ENCODE peak calls at places on chromosomes 11 and 22, in six cellular contexts. One of them, this sample, is unnamed.

GRCh38 chr11:44622190-44622650 is 56.8 kb downstream of the CD82 start:
- DNase-seq in cardiac fibroblast: no peak
- DNase-seq in skeletal muscle cell: no peak
- DNase-seq in foreskin fibroblast: no peak
- DNase-seq in neuronal stem cell: no peak
- DNase-seq in suprapubic skin: peak; percentile 40
- DNase-seq in this sample: no peak

GRCh38 chr11:132632641-132633124 is 899.6 kb downstream of the OPCML start:
- DNase-seq in cardiac fibroblast: peak; percentile 99
- DNase-seq in foreskin fibroblast: peak; percentile 98
- DNase-seq in suprapubic skin: no peak
- DNase-seq in skeletal muscle cell: peak; percentile 93
- DNase-seq in neuronal stem cell: no peak
- DNase-seq in this sample: peak; percentile 76

GRCh38 chr11:50164050-50164449 is 131.4 kb downstream of the OR4C45 start:
- DNase-seq in suprapubic skin: no peak
- DNase-seq in foreskin fibroblast: no peak
- DNase-seq in cardiac fibroblast: no peak
- DNase-seq in skeletal muscle cell: no peak
- DNase-seq in neuronal stem cell: no peak
- DNase-seq in this sample: no peak

GRCh38 chr11:65498977-65499712 is at the start of gene MALAT1:
- DNase-seq in neuronal stem cell: peak; percentile 95
- DNase-seq in skeletal muscle cell: peak; percentile 89
- DNase-seq in cardiac fibroblast: peak; percentile 98
- DNase-seq in suprapubic skin: peak; percentile 96
- DNase-seq in foreskin fibroblast: peak; percentile 95
- DNase-seq in this sample: peak; percentile 77

GRCh38 chr11:26996056-26996455 is 2.1 kb downstream of the FIBIN start:
- DNase-seq in skeletal muscle cell: no peak
- DNase-seq in foreskin fibroblast: no peak
- DNase-seq in cardiac fibroblast: peak; percentile 34
- DNase-seq in suprapubic skin: no peak
- DNase-seq in neuronal stem cell: no peak
- DNase-seq in this sample: no peak

GRCh38 chr11:130219148-130219547 is 59.6 kb downstream of the ST14 start:
- DNase-seq in cardiac fibroblast: no peak
- DNase-seq in skeletal muscle cell: no peak
- DNase-seq in suprapubic skin: no peak
- DNase-seq in neuronal stem cell: no peak
- DNase-seq in foreskin fibroblast: no peak
- DNase-seq in this sample: no peak

GRCh38 chr22:19674929-19675253 is 39.4 kb upstream of the SEPTIN5 start:
- DNase-seq in neuronal stem cell: no peak
- DNase-seq in cardiac fibroblast: no peak
- DNase-seq in suprapubic skin: no peak
- DNase-seq in skeletal muscle cell: no peak
- DNase-seq in foreskin fibroblast: no peak
- DNase-seq in this sample: no peak

GRCh38 chr22:50687829-50688228 is 15.2 kb downstream of the SHANK3 start:
- DNase-seq in foreskin fibroblast: no peak
- DNase-seq in skeletal muscle cell: no peak
- DNase-seq in cardiac fibroblast: no peak
- DNase-seq in neuronal stem cell: no peak
- DNase-seq in suprapubic skin: no peak
- DNase-seq in this sample: no peak

GRCh38 chr11:1852885-1853284 is at the start of gene LSP1:
- DNase-seq in foreskin fibroblast: no peak
- DNase-seq in skeletal muscle cell: no peak
- DNase-seq in cardiac fibroblast: no peak
- DNase-seq in neuronal stem cell: no peak
- DNase-seq in suprapubic skin: no peak
- DNase-seq in this sample: no peak

GRCh38 chr11:121473064-121473777 is 20.5 kb upstream of the SORL1-AS1 start:
- DNase-seq in neuronal stem cell: no peak
- DNase-seq in suprapubic skin: no peak
- DNase-seq in cardiac fibroblast: peak; percentile 9
- DNase-seq in skeletal muscle cell: no peak
- DNase-seq in foreskin fibroblast: no peak
- DNase-seq in this sample: peak; percentile 57

GRCh38 chr11:35418847-35419712 is at the start of gene SLC1A2:
- DNase-seq in neuronal stem cell: peak; percentile 51
- DNase-seq in skeletal muscle cell: no peak
- DNase-seq in cardiac fibroblast: peak; percentile 27
- DNase-seq in suprapubic skin: no peak
- DNase-seq in foreskin fibroblast: peak; percentile 34
- DNase-seq in this sample: no peak

GRCh38 chr11:40797981-40798380 is 661.5 kb downstream of the LRRC4C start:
- DNase-seq in suprapubic skin: no peak
- DNase-seq in neuronal stem cell: no peak
- DNase-seq in foreskin fibroblast: no peak
- DNase-seq in skeletal muscle cell: no peak
- DNase-seq in cardiac fibroblast: no peak
- DNase-seq in this sample: peak; percentile 13

GRCh38 chr22:42994917-42995562 is 19.9 kb downstream of the PACSIN2 start:
- DNase-seq in foreskin fibroblast: peak; percentile 93
- DNase-seq in skeletal muscle cell: peak; percentile 86
- DNase-seq in neuronal stem cell: no peak
- DNase-seq in suprapubic skin: peak; percentile 71
- DNase-seq in cardiac fibroblast: peak; percentile 96
- DNase-seq in this sample: peak; percentile 98

GRCh38 chr11:75135021-75135650 is 15.8 kb upstream of the SLCO2B1 start:
- DNase-seq in foreskin fibroblast: no peak
- DNase-seq in cardiac fibroblast: no peak
- DNase-seq in suprapubic skin: no peak
- DNase-seq in skeletal muscle cell: no peak
- DNase-seq in neuronal stem cell: no peak
- DNase-seq in this sample: no peak

GRCh38 chr11:2928605-2929510 is at the start of gene PHLDA2:
- DNase-seq in skeletal muscle cell: peak; percentile 53
- DNase-seq in cardiac fibroblast: peak; percentile 82
- DNase-seq in foreskin fibroblast: peak; percentile 82
- DNase-seq in suprapubic skin: no peak
- DNase-seq in neuronal stem cell: no peak
- DNase-seq in this sample: peak; percentile 56

GRCh38 chr11:104165014-104165413 is 1.1 kb upstream of the PDGFD start:
- DNase-seq in foreskin fibroblast: no peak
- DNase-seq in neuronal stem cell: no peak
- DNase-seq in suprapubic skin: no peak
- DNase-seq in cardiac fibroblast: no peak
- DNase-seq in skeletal muscle cell: no peak
- DNase-seq in this sample: no peak

GRCh38 chr22:43110444-43110926 is at the start of gene BIK:
- DNase-seq in skeletal muscle cell: no peak
- DNase-seq in foreskin fibroblast: no peak
- DNase-seq in neuronal stem cell: peak; percentile 56
- DNase-seq in cardiac fibroblast: peak; percentile 31
- DNase-seq in suprapubic skin: peak; percentile 70
- DNase-seq in this sample: no peak

GRCh38 chr11:60570970-60571369 is 55.8 kb downstream of the MS4A13 start:
- DNase-seq in skeletal muscle cell: no peak
- DNase-seq in cardiac fibroblast: no peak
- DNase-seq in suprapubic skin: no peak
- DNase-seq in neuronal stem cell: no peak
- DNase-seq in foreskin fibroblast: no peak
- DNase-seq in this sample: no peak

GRCh38 chr11:2523821-2524391 is 79.1 kb downstream of the KCNQ1 start:
- DNase-seq in cardiac fibroblast: no peak
- DNase-seq in neuronal stem cell: no peak
- DNase-seq in foreskin fibroblast: no peak
- DNase-seq in suprapubic skin: peak; percentile 47
- DNase-seq in skeletal muscle cell: no peak
- DNase-seq in this sample: no peak

GRCh38 chr22:50713571-50714056 is 24.4 kb upstream of the ACR start:
- DNase-seq in suprapubic skin: no peak
- DNase-seq in foreskin fibroblast: no peak
- DNase-seq in neuronal stem cell: no peak
- DNase-seq in cardiac fibroblast: no peak
- DNase-seq in skeletal muscle cell: no peak
- DNase-seq in this sample: no peak

GRCh38 chr11:95248666-95249467 is 17.9 kb upstream of the SESN3 start:
- DNase-seq in foreskin fibroblast: no peak
- DNase-seq in skeletal muscle cell: no peak
- DNase-seq in suprapubic skin: no peak
- DNase-seq in neuronal stem cell: no peak
- DNase-seq in cardiac fibroblast: no peak
- DNase-seq in this sample: no peak

GRCh38 chr11:95256204-95256819 is 25.3 kb upstream of the SESN3 start:
- DNase-seq in foreskin fibroblast: no peak
- DNase-seq in neuronal stem cell: no peak
- DNase-seq in suprapubic skin: no peak
- DNase-seq in cardiac fibroblast: peak; percentile 9
- DNase-seq in skeletal muscle cell: no peak
- DNase-seq in this sample: peak; percentile 25

GRCh38 chr11:95257596-95257995 is 26.6 kb upstream of the SESN3 start:
- DNase-seq in suprapubic skin: no peak
- DNase-seq in foreskin fibroblast: no peak
- DNase-seq in neuronal stem cell: no peak
- DNase-seq in skeletal muscle cell: no peak
- DNase-seq in cardiac fibroblast: no peak
- DNase-seq in this sample: no peak

GRCh38 chr11:95255523-95256165 is 24.6 kb upstream of the SESN3 start:
- DNase-seq in skeletal muscle cell: no peak
- DNase-seq in cardiac fibroblast: no peak
- DNase-seq in foreskin fibroblast: no peak
- DNase-seq in suprapubic skin: no peak
- DNase-seq in neuronal stem cell: no peak
- DNase-seq in this sample: no peak

DNA sequence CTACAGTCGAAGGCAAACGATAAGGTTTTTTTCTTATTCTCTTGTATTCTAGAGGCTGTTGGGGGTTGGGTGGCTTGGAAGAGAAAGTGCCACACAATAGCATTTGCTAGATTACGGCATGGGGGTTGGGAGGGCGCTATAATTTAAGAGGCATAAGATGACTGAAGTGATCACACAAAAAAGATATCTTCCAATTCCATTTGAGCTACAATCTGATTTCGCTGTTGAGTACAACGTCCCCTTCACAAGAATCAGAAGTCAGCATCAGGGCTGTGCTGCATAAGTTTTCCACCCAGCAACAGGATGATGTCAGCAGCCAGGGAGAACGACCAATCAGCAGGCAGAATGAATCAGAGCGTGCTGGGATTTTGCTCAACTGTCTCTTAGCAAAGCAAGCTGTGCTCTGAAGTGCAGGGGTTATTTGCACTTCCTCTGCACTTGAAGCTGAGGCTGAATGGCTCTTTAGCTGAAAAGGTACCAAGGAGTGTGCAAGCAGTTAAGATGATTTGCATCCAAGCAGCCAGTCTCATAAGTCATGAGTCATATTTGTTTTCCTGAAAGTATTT is 23.2 kb upstream of the SESN3 start:
- DNase-seq in neuronal stem cell: peak; percentile 63
- DNase-seq in foreskin fibroblast: peak; percentile 84
- DNase-seq in cardiac fibroblast: peak; percentile 90
- DNase-seq in suprapubic skin: peak; percentile 82
- DNase-seq in skeletal muscle cell: peak; percentile 80
- DNase-seq in this sample: peak; percentile 96
- H3K4me3 ChIP-seq in neuronal stem cell: peak overlapping the region; percentile 49
- H3K4me3 ChIP-seq in foreskin fibroblast: peak overlapping the region; percentile 39
- H3K4me3 ChIP-seq in cardiac fibroblast: peak overlapping the region; percentile 19
- H3K4me3 ChIP-seq in suprapubic skin: peak overlapping the region; percentile 34
- H3K4me3 ChIP-seq in skeletal muscle cell: peak overlapping the region; percentile 29
- H3K4me3 ChIP-seq in this sample: peak overlapping the region; percentile 17

GRCh38 chr11:114159802-114160588 is 100.5 kb downstream of the ZBTB16 start:
- DNase-seq in cardiac fibroblast: peak; percentile 99
- DNase-seq in foreskin fibroblast: peak; percentile 99
- DNase-seq in neuronal stem cell: no peak
- DNase-seq in skeletal muscle cell: peak; percentile 98
- DNase-seq in suprapubic skin: peak; percentile 99
- DNase-seq in this sample: peak; percentile 95
- H3K4me3 ChIP-seq in cardiac fibroblast: no peak overlapping the region
- H3K4me3 ChIP-seq in foreskin fibroblast: no peak overlapping the region
- H3K4me3 ChIP-seq in neuronal stem cell: no peak overlapping the region
- H3K4me3 ChIP-seq in skeletal muscle cell: peak overlapping the region; percentile 30
- H3K4me3 ChIP-seq in suprapubic skin: peak overlapping the region; percentile 20
- H3K4me3 ChIP-seq in this sample: no peak overlapping the region

DNA sequence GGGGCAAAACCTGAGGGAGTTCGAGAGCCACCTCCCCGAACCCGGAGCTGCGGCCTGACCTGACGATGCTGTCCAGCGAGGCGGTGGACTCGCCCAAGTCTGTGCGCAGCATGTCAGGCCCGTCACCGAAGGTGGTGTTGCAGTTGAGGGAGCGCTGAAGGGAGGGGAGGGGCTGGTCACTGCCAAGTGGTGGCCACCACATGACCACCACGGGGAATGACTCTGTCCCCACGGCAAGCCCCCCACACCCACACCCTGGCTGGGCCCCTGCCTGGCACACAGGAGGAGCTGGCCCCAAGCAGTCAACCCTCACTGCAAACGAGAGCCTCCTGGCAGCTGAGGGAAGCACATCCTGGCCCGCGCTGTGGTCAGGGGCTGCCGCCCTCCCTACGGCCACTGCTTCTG is 30.8 kb downstream of the TRMU start:
- DNase-seq in foreskin fibroblast: no peak
- DNase-seq in suprapubic skin: no peak
- DNase-seq in neuronal stem cell: no peak
- DNase-seq in cardiac fibroblast: no peak
- DNase-seq in skeletal muscle cell: no peak
- DNase-seq in this sample: no peak
- H3K4me3 ChIP-seq in foreskin fibroblast: no peak overlapping the region
- H3K4me3 ChIP-seq in suprapubic skin: no peak overlapping the region
- H3K4me3 ChIP-seq in neuronal stem cell: no peak overlapping the region
- H3K4me3 ChIP-seq in cardiac fibroblast: no peak overlapping the region
- H3K4me3 ChIP-seq in skeletal muscle cell: no peak overlapping the region
- H3K4me3 ChIP-seq in this sample: no peak overlapping the region

GRCh38 chr11:30455025-30455424 is 131.1 kb downstream of the MPPED2 start:
- DNase-seq in suprapubic skin: no peak
- DNase-seq in cardiac fibroblast: no peak
- DNase-seq in neuronal stem cell: no peak
- DNase-seq in foreskin fibroblast: no peak
- DNase-seq in skeletal muscle cell: no peak
- DNase-seq in this sample: no peak

GRCh38 chr11:30454108-30454507 is 131.2 kb downstream of the ARL14EP start:
- DNase-seq in neuronal stem cell: no peak
- DNase-seq in skeletal muscle cell: no peak
- DNase-seq in suprapubic skin: no peak
- DNase-seq in foreskin fibroblast: no peak
- DNase-seq in cardiac fibroblast: no peak
- DNase-seq in this sample: no peak

GRCh38 chr11:30452114-30452513 is 129.2 kb downstream of the ARL14EP start:
- DNase-seq in skeletal muscle cell: no peak
- DNase-seq in suprapubic skin: no peak
- DNase-seq in foreskin fibroblast: no peak
- DNase-seq in neuronal stem cell: no peak
- DNase-seq in cardiac fibroblast: no peak
- DNase-seq in this sample: no peak

GRCh38 chr11:30452842-30453241 is 129.9 kb downstream of the ARL14EP start:
- DNase-seq in skeletal muscle cell: no peak
- DNase-seq in neuronal stem cell: no peak
- DNase-seq in suprapubic skin: no peak
- DNase-seq in foreskin fibroblast: no peak
- DNase-seq in cardiac fibroblast: no peak
- DNase-seq in this sample: no peak

GRCh38 chr11:30453705-30454104 is 130.8 kb downstream of the ARL14EP start:
- DNase-seq in cardiac fibroblast: no peak
- DNase-seq in neuronal stem cell: no peak
- DNase-seq in suprapubic skin: no peak
- DNase-seq in skeletal muscle cell: no peak
- DNase-seq in foreskin fibroblast: no peak
- DNase-seq in this sample: no peak
- H3K4me3 ChIP-seq in cardiac fibroblast: no peak overlapping the region
- H3K4me3 ChIP-seq in neuronal stem cell: no peak overlapping the region
- H3K4me3 ChIP-seq in suprapubic skin: no peak overlapping the region
- H3K4me3 ChIP-seq in skeletal muscle cell: no peak overlapping the region
- H3K4me3 ChIP-seq in foreskin fibroblast: no peak overlapping the region
- H3K4me3 ChIP-seq in this sample: no peak overlapping the region